ENCODE peak calls at places on chromosome 2, in nine cellular contexts. K is epithelial cell of esophagus, R is kidney epithelial cell, I is right lobe of liver, X is left lung, C is GM12865, D is dorsolateral prefrontal cortex, A is choroid plexus epithelial cell, Z is astrocyte. J is an unnamed sample.
A peak's percentile ranks its signal among the peaks of the same experiment; 100 is the strongest.

GRCh38 chr2:115034801-115035200 is 592.4 kb downstream of the DPP10 start:
- DNase-seq in K (no peak), R (no peak), I (no peak), X (no peak), C (no peak), D (no peak), A (no peak), Z (no peak), J (no peak)

GRCh38 chr2:26401739-26402541 is at the start of gene DRC1:
- DNase-seq in K (peak; percentile 66), R (peak; percentile 48), I (peak; percentile 67), X (peak; percentile 68), C (no peak), D (peak; percentile 82), A (peak; percentile 81), Z (peak; percentile 62), J (no peak)

GRCh38 chr2:62199392-62200125 is 3.6 kb downstream of the B3GNT2 start:
- DNase-seq in K (peak; percentile 55), R (no peak), I (no peak), X (no peak), C (peak; percentile 61), D (no peak), A (peak; percentile 67), Z (no peak), J (no peak)

GRCh38 chr2:239215136-239215925 is 185.5 kb downstream of the HDAC4 start:
- DNase-seq in K (no peak), R (no peak), I (no peak), X (no peak), C (no peak), D (no peak), A (no peak), Z (no peak), J (no peak)

GRCh38 chr2:178946494-178946893 is 103.4 kb downstream of the CCDC141 start:
- DNase-seq in K (no peak), R (no peak), I (no peak), X (no peak), C (no peak), D (no peak), A (no peak), Z (no peak), J (no peak)

GRCh38 chr2:19020144-19021099 is 338.0 kb downstream of the OSR1 start:
- DNase-seq in K (no peak), R (no peak), I (no peak), X (peak; percentile 38), C (no peak), D (no peak), A (peak; percentile 14), Z (no peak), J (no peak)

GRCh38 chr2:109128048-109128465 is 948 bp upstream of the SH3RF3 start:
- DNase-seq in K (peak; percentile 65), R (no peak), I (peak; percentile 80), X (peak; percentile 82), C (peak; percentile 73), D (peak; percentile 86), A (peak; percentile 93), Z (peak; percentile 77), J (peak; percentile 42)

GRCh38 chr2:204353823-204354222 is 191.5 kb upstream of the PARD3B start:
- DNase-seq in K (no peak), R (no peak), I (no peak), X (no peak), C (no peak), D (no peak), A (no peak), Z (peak; percentile 35), J (no peak)

DNA sequence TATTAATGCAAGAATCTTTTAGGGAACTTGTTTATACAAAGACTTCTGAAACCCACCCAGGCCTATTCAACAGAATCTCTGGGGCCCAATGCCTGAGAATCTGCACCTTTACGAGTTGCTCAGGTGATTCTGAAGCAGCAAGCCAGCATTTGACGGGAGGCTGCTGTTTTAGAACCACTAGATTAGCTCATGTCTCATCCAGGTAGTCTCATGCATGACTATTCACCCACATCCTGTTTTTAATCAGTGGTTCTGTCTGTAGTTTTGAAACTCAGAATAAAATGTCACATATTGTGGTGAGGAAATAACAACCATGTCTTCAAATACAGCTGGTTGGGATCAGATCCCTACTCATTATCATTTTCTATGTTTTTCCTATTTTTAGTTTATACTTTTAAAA is 39.5 kb downstream of the CYTIP start:
- DNase-seq in K (peak; percentile 74), R (peak; percentile 62), I (no peak), X (no peak), C (peak; percentile 87), D (no peak), A (no peak), Z (peak; percentile 2), J (no peak)
- H3K4me3 ChIP-seq in K (no peak overlapping the region), R (no peak overlapping the region), I (no peak overlapping the region), X (no peak overlapping the region), C (no peak overlapping the region), D (no peak overlapping the region), A (no peak overlapping the region), Z (no peak overlapping the region), J (no peak overlapping the region)

DNA sequence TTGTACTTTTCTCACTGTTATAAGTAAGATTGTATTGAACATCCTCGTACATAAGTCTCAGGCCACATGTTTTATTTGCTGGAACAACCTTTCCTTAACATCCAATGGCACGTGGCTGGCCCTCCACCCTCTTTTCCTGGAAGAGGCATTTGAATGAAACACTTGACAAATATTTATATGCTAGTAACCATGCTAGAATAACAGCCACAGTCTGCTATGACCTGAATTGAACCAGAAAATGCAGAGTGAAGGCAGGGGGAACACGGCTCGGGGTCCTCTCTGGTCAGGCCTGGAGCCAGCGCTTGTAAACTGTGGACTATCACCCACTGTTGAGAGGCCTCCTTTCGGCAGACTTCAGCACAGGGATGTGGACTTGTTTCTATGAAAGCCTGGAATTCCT is 198.2 kb upstream of the COPS8 start:
- DNase-seq in K (no peak), R (no peak), I (no peak), X (no peak), C (no peak), D (no peak), A (peak; percentile 61), Z (peak; percentile 67), J (no peak)
- TF ChIP-seq CTCF in K (no peak), R (no peak), I (no peak), X (no peak), C (no peak), D (no peak), A (peak; percentile 18), Z (no peak), J (no peak)

GRCh38 chr2:77521931-77522470 is at the start of gene LRRTM4:
- DNase-seq in K (no peak), R (no peak), I (no peak), X (no peak), C (no peak), D (peak; percentile 45), A (no peak), Z (no peak), J (no peak)

GRCh38 chr2:77520981-77521380 is 1.2 kb downstream of the LRRTM4 start:
- DNase-seq in K (no peak), R (no peak), I (no peak), X (no peak), C (no peak), D (no peak), A (no peak), Z (no peak), J (no peak)

GRCh38 chr2:77519164-77519887 is 2.9 kb downstream of the LRRTM4 start:
- DNase-seq in K (no peak), R (no peak), I (no peak), X (no peak), C (no peak), D (no peak), A (no peak), Z (no peak), J (no peak)

GRCh38 chr2:77521482-77521881 is 694 bp downstream of the LRRTM4 start:
- DNase-seq in K (no peak), R (no peak), I (no peak), X (no peak), C (no peak), D (no peak), A (no peak), Z (no peak), J (no peak)

DNA sequence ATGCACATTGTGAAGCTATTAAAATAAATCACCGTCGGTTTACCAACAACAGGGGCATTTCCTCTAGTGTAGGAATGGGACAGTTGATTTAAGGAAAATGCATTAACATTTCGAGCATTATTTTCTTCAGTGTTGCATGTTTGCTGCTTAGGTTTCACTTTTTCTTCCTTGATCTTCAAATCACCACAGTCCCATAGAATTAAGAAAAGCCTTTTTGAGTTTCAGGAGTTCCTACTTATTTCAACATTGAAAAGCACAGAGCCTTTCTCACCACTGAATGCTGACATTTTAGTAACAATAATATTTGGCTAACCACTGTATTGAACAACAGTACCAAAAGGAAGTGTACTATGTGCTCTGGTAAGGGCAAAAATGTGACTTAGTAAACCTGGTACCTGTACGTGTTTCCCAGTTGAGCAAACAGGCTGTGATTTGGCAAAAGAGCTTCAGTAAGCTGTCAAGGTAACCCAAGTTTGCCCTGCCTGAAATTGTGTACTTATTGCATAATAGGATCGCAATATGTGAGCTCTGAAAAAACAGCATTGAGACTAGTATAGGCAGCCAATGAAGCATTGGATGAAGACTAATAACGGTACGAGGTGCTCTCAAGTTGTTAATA is 2.2 kb downstream of the LRRTM4 start:
- DNase-seq in K (no peak), R (no peak), I (no peak), X (no peak), C (no peak), D (no peak), A (no peak), Z (no peak), J (no peak)
- H3K4me3 ChIP-seq in K (no peak overlapping the region), R (no peak overlapping the region), I (no peak overlapping the region), X (no peak overlapping the region), C (no peak overlapping the region), D (peak overlapping the region; percentile 66), A (no peak overlapping the region), Z (no peak overlapping the region), J (no peak overlapping the region)

GRCh38 chr2:195119231-195119630 is 537.8 kb upstream of the SLC39A10 start:
- DNase-seq in K (no peak), R (no peak), I (no peak), X (no peak), C (no peak), D (no peak), A (no peak), Z (no peak), J (no peak)

GRCh38 chr2:195117036-195117435 is 540.0 kb upstream of the SLC39A10 start:
- DNase-seq in K (no peak), R (no peak), I (no peak), X (no peak), C (no peak), D (no peak), A (no peak), Z (no peak), J (no peak)

GRCh38 chr2:195115738-195116137 is 541.3 kb upstream of the SLC39A10 start:
- DNase-seq in K (no peak), R (no peak), I (no peak), X (no peak), C (no peak), D (no peak), A (no peak), Z (no peak), J (no peak)

GRCh38 chr2:195121341-195121740 is 535.7 kb upstream of the SLC39A10 start:
- DNase-seq in K (no peak), R (no peak), I (no peak), X (no peak), C (no peak), D (no peak), A (no peak), Z (no peak), J (no peak)

DNA sequence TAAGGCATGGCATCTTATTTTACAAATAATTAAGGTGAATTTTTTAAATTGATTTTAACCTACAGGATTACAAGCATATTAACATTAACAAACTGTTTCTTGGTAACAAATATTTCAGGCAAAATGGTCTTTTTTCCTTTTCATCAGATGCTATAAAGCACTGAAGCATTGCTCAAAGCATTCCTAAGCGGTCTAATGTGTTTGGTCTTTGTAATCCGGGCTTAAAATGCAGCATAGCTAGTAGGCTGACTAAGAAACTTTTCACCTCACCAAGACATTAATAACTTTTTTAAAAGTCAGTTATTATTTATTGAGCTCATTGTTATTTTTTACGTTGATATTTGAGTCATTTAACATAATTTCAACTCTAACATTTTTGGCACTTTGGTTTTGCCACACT is 538.8 kb upstream of the SLC39A10 start:
- DNase-seq in K (no peak), R (no peak), I (no peak), X (no peak), C (no peak), D (no peak), A (no peak), Z (no peak), J (no peak)
- TF ChIP-seq CTCF in K (no peak), R (no peak), I (no peak), X (no peak), C (no peak), D (no peak), A (no peak), Z (no peak), J (no peak)

J was measured in AG04449.